ENCODE peak calls at places on chromosomes 11 and 22, in four cellular contexts. Z is upper lobe of right lung, Y is fibroblast of lung, A is heart left ventricle. L is an unnamed sample.

GRCh38 chr11:46541593-46542371 is 52.0 kb downstream of the AMBRA1 start:
- DNase-seq in Z (peak), Y (no peak), A (peak), L (no peak)

GRCh38 chr22:48135641-48136040 is 1373.2 kb downstream of the TBC1D22A start:
- DNase-seq in Z (no peak), Y (no peak), A (no peak), L (no peak)

GRCh38 chr22:22748297-22748743 is 103.9 kb downstream of the GGTLC2 start:
- DNase-seq in Z (no peak), Y (peak), A (peak), L (peak)

GRCh38 chr11:17699157-17700114 is 19.9 kb upstream of the MYOD1 start:
- DNase-seq in Z (no peak), Y (peak), A (no peak), L (peak)

GRCh38 chr11:11748706-11749365 is 92.9 kb upstream of the USP47 start:
- DNase-seq in Z (no peak), Y (peak), A (no peak), L (no peak)

GRCh38 chr11:116482716-116483115 is 290.1 kb downstream of the BUD13 start:
- DNase-seq in Z (no peak), Y (no peak), A (no peak), L (no peak)

GRCh38 chr22:17098379-17098819 is 13.6 kb downstream of the IL17RA start:
- DNase-seq in Z (peak), Y (no peak), A (no peak), L (no peak)

GRCh38 chr11:94059065-94059464 is 37.9 kb downstream of the HEPHL1 start:
- DNase-seq in Z (no peak), Y (no peak), A (no peak), L (no peak)

DNA sequence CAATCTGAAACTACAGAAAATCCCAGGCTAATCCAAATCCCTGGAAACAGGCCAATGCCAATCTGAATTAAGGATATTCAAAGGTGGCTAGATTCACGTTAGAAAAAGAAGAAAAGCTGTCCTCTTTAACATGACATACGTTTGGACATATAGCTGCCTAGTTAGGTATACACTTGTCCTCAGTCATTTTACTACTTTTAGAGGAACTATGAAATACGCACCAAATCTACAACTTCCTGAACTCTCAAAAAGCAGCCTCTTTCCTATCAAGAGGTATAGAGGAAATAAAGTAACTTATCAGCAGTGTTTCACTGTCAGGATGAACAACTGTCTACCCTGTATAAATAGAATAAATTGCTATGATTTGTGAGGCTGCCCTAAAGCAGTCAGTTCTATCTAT is 24.0 kb downstream of the KMT5B start:
- DNase-seq in Z (no peak), Y (no peak), A (no peak), L (no peak)
- TF ChIP-seq CTCF in Z (no peak), Y (no peak), A (no peak), L (no peak)

DNA sequence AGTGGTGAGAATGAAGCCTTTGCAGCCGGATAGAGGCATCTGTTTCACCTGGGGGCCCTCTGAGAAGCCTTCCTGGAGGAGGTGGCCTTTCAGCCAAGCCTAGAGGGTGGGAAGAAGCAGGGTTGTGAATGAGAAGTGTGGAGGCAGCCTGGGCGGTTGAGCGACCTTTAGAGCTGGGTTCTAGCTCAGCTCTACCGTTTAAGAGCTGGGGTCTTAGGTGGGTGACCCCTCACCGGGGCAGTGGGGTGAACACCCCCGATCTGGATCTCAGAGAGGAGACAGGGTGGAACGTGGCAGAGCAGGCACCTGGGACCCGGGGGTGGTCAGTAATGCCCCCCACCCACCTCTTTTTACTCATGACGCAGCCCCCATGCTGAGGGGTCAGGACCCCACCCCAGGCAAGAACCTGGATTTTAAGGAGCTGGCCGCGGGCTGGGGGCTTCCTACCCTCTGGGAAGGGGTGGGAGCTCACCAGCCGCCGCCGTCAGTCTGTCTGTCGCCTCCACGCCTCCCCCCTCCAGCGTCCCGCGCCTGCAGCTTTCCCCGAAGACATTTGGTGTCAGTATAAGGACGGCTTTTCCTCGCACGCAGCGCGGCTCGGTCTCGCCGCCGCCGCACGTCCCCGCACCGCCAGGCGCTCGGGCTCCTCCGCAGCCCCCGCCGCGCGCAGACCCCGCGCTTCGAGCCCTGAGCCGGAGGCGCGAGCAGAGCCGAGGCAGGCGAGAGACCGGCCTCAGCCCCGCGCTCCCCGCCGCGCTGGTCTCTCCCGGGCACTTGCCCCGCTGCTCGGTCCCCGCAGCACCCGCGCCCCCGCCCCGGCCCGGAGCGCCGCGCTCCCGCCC is 13.4 kb upstream of the CACNA1I start:
- DNase-seq in Z (no peak), Y (peak), A (no peak), L (no peak)
- TF ChIP-seq CTCF in Z (no peak), Y (peak), A (no peak), L (no peak)

DNA sequence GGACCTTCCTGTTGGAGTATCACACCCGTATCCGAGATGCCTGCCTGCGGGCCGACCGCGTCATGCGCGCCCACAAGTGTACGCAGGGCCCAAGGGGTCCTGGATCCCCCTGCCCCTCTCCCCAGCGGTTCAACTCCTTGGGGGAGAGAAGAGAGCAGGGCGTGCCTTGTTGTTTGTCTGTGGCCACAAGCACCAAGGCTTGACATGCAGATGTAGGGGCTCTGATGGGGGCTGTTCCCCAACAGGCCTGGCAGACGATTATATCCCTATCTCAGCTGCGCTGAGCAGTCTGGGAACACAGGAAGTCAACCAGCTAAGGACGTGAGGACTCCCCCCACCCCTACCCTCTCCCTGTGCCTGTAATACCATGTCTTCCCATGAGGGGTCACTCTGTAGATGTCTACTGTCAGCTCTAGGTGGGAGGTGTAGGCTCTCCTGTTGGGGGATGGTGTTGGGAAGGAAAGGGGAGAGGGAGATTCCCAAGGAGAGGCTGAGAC is 6.8 kb downstream of the CFL1 start:
- DNase-seq in Z (no peak), Y (no peak), A (no peak), L (peak)
- TF ChIP-seq CTCF in Z (peak), Y (peak), A (peak), L (peak)

GRCh38 chr22:44181033-44181911 is 547 bp downstream of the PARVG start:
- DNase-seq in Z (peak), Y (peak), A (no peak), L (no peak)

GRCh38 chr22:44179989-44180705 is 578 bp upstream of the PARVG start:
- DNase-seq in Z (peak), Y (no peak), A (no peak), L (no peak)

GRCh38 chr22:44180706-44181032 is at the start of gene PARVG:
- DNase-seq in Z (no peak), Y (no peak), A (no peak), L (peak)

GRCh38 chr22:44182591-44183588 is 2.2 kb downstream of the PARVG start:
- DNase-seq in Z (peak), Y (no peak), A (peak), L (no peak)

DNA sequence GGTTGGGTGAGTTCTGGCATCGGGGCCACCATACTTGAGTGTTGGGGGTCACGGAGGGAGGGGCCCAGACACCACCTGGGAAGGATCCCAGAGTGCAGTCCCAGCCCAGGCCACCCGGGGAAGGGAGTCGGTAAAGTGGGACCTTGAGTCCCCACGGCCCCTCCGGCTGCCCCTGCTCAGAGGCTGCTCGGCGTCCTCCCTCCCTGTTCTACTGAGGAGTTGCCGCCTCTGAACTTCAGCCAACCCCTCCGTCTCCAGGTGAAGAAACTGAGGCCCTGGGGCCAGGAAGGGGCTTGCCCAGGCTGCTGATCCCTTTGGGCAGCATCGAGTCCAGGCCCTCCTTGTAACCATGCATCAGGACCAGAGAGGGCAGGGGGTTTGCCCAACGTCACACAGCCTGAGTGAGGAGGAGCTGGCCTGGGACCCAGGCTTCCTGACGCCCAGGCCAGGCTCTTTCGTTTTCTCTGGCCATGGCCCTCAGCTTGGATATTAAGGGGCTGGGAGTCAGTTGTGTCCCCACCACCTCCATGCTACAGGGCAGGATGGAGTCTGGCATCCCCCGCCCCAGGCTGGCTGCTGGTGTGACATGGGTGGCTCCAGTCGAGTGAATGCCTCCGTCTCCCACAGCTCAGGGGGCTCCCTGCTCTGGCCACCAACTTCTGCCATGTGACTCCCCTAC is 1.3 kb downstream of the PARVG start:
- DNase-seq in Z (peak), Y (no peak), A (no peak), L (no peak)
- TF ChIP-seq CTCF in Z (no peak), Y (no peak), A (no peak), L (no peak)

GRCh38 chr11:126357055-126357962 is 1.8 kb downstream of the ST3GAL4 start:
- DNase-seq in Z (peak), Y (no peak), A (no peak), L (no peak)

GRCh38 chr11:126360049-126360446 is 4.6 kb downstream of the ST3GAL4 start:
- DNase-seq in Z (no peak), Y (no peak), A (no peak), L (no peak)

GRCh38 chr11:126359431-126360048 is 4.1 kb downstream of the ST3GAL4 start:
- DNase-seq in Z (peak), Y (peak), A (peak), L (peak)

GRCh38 chr11:126358763-126359160 is 3.3 kb downstream of the ST3GAL4 start:
- DNase-seq in Z (peak), Y (no peak), A (no peak), L (no peak)

DNA sequence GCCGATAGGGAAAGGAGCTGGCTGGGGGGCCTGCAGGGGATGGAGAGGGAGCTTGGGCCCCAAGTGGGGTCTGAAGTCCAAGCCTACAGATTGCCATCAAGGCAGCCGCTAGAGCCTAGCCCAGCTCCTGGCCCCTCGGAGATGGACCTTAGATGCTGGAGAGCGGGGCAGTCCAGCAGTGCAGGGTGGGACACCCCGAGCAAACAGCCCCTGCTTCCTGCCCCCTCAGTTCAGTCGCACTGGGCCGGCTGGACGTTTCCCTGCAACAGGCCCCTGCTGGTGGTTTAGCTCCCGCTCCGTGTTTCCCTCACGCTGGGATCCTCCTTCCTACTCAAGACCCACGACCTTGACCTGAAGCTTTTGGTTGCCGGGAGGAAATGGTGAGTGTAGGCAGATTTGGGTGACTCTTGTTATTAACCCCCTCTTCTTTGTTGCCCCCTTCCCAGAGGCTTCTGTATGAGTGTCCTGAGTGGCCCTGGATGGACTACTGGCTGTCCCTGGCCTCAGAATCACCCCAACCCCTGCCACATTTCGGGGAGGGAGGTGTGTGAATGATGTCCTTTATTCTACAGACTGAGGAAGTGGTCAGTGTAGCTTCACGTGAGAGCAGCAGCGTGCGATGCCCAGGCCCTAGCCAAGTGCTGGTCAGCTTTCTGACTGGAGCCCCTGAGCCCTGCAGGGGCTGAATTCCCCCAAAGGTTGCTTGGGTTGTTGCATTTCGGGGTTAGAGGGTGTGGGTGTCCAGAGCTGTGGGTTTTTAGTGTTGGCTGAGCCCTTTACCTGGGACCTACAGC is 2.7 kb downstream of the ST3GAL4 start:
- DNase-seq in Z (peak), Y (no peak), A (no peak), L (no peak)
- TF ChIP-seq CTCF in Z (no peak), Y (no peak), A (no peak), L (no peak)

GRCh38 chr11:14774738-14775137 is 117.3 kb downstream of the CYP2R1 start:
- DNase-seq in Z (no peak), Y (no peak), A (no peak), L (no peak)

GRCh38 chr11:14775897-14776296 is 116.1 kb downstream of the CYP2R1 start:
- DNase-seq in Z (no peak), Y (no peak), A (no peak), L (no peak)

GRCh38 chr11:14768789-14769188 is 123.2 kb downstream of the CYP2R1 start:
- DNase-seq in Z (no peak), Y (no peak), A (no peak), L (no peak)

DNA sequence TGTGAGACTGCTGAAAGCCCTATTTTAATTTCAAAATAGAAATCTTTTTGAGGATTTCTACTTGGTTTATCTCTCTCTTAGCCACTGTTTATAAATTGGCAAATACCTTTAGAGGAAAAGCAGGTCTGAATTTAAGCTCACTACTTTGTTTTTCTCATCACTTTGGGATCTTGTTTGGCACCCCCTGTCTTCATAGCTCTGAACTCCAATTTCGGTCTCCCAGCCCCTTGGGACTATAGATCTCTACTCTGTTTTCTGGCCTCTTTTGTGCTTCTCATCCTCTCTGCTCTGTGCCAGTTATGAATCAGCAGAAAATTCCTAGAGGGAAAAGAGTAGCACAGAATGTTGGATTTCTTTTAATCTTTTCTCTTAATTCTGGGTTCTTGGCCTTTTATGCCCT is 118.3 kb downstream of the CYP2R1 start:
- DNase-seq in Z (no peak), Y (no peak), A (no peak), L (no peak)
- TF ChIP-seq CTCF in Z (no peak), Y (peak), A (no peak), L (no peak)

GRCh38 chr22:26642465-26643367 is 14.7 kb upstream of the MIAT start:
- DNase-seq in Z (no peak), Y (peak), A (peak), L (no peak)
- TF ChIP-seq CTCF in Z (no peak), Y (no peak), A (peak), L (no peak)

DNA sequence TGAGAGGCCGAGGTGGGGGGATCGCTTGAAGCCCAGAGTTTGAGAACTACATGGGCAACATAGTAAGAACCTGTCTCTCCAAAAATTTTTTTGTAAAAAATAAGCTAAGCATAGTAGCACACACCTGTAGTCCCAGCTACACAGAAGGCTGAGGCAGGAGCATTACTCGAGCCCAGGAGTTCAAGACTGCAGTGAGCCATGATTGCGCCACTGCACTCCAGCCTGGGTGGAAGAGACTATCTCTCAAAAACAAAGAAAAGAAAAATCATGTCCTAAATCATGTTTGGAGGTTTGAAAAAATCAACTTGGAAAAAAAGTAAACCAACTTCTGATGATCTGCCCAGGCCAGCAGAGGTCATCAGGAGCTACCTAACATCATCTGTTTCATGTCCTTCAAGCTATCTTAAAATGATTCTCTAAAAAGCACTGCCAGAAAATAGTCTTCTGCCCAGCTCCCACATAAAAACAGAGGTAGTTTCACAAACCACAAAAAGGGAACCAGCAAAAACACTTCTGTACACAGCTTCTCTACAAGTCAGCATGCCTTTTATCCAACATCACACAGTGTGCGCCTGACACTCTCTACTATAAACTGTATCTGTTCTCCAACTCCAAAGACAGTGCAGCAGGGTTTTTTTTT is 165.0 kb downstream of the SOX6 start:
- DNase-seq in Z (peak), Y (no peak), A (no peak), L (no peak)
- TF ChIP-seq CTCF in Z (no peak), Y (no peak), A (no peak), L (no peak)

GRCh38 chr11:86461892-86462291 is 87.2 kb downstream of the CCDC81 start:
- DNase-seq in Z (no peak), Y (no peak), A (no peak), L (no peak)

GRCh38 chr11:86463955-86464354 is 89.3 kb downstream of the CCDC81 start:
- DNase-seq in Z (no peak), Y (no peak), A (no peak), L (no peak)

GRCh38 chr11:86468169-86468568 is 93.5 kb downstream of the CCDC81 start:
- DNase-seq in Z (no peak), Y (no peak), A (no peak), L (no peak)

GRCh38 chr11:86463120-86463519 is 88.4 kb downstream of the CCDC81 start:
- DNase-seq in Z (no peak), Y (no peak), A (no peak), L (no peak)

DNA sequence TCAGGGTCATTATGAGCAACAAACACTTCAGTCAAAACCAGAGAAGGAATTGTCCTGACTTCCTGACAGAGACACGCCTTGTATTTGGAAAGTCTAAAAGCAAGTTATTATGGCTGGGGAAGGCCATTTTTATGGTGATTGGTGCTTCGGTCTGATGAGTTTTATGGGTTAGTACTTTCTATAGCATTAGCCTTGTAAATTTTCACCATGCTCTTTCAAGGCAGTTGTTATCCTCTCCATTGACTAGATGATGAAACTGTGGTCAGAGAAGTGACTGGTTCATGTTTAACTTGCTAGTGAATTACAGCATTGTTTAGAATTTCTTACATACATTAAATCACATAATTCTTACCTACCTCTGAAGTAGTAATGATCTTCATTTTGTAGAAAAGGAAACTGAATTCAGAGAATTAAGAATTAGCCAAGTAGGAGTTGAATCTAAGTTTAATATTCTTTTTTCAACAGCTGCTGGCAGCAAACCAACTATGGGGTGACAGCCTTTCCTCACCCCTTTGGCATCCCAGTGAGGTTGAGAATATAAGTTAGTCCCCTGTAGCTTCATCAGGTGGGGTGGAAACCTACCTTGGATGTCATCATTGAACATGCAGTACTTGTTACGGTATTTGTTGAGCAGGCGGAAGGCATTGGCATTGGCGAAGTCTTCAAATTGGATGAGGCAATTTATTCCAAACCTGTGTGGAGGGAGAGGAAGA is 90.0 kb downstream of the CCDC81 start:
- DNase-seq in Z (no peak), Y (no peak), A (no peak), L (no peak)
- TF ChIP-seq CTCF in Z (no peak), Y (no peak), A (no peak), L (no peak)